ENCODE peak calls at places on chromosomes 7 and 10, in five cellular contexts. I is HepG2, J is GM12878, N is K562, Q is SK-N-SH. Y is an unnamed sample.
A peak's percentile ranks its signal among the peaks of the same experiment; 100 is the strongest.

GRCh38 chr10:88874271-88874670 is 5.8 kb upstream of the STAMBPL1 start:
- DNase-seq in N (no peak), J (no peak), I (no peak), Q (no peak), Y (peak; percentile 55)

GRCh38 chr7:46738713-46739220 is 817.7 kb upstream of the IGFBP3 start:
- DNase-seq in Q (no peak), I (no peak), N (no peak), J (no peak), Y (peak; percentile 46)

GRCh38 chr10:21330628-21331020 is 194.9 kb downstream of the SKIDA1 start:
- DNase-seq in J (no peak), Q (no peak), I (no peak), N (no peak), Y (no peak)

GRCh38 chr10:11506247-11506789 is 105.1 kb downstream of the USP6NL start:
- DNase-seq in J (no peak), I (no peak), N (no peak), Q (no peak), Y (no peak)

GRCh38 chr10:31584098-31584631 is 265.1 kb downstream of the ZEB1 start:
- DNase-seq in J (no peak), I (no peak), Q (peak; percentile 61), N (no peak), Y (no peak)

GRCh38 chr7:139033346-139034114 is 2.3 kb downstream of the ZC3HAV1L start:
- DNase-seq in I (no peak), N (no peak), Q (no peak), J (no peak), Y (no peak)

GRCh38 chr7:131105294-131105802 is 222.3 kb upstream of the MKLN1 start:
- DNase-seq in Q (no peak), J (no peak), N (no peak), I (no peak), Y (peak; percentile 11)

GRCh38 chr10:108574233-108574632 is 1349.1 kb downstream of the XPNPEP1 start:
- DNase-seq in J (no peak), N (no peak), I (no peak), Q (no peak), Y (no peak)

GRCh38 chr7:108517951-108518350 is 8.0 kb downstream of the PNPLA8 start:
- DNase-seq in N (no peak), J (no peak), Q (no peak), I (no peak), Y (no peak)

GRCh38 chr10:113736576-113736975 is 14.9 kb upstream of the PLEKHS1 start:
- DNase-seq in N (no peak), J (no peak), Q (no peak), I (no peak), Y (no peak)

GRCh38 chr7:113000316-113001020 is 86.2 kb downstream of the GPR85 start:
- DNase-seq in N (no peak), Q (no peak), J (no peak), I (no peak), Y (no peak)

GRCh38 chr10:13347235-13348156 is 597 bp downstream of the SEPHS1 start:
- DNase-seq in Q (peak; percentile 92), J (no peak), N (peak; percentile 86), I (peak; percentile 46), Y (peak; percentile 70)

GRCh38 chr7:159147246-159147645 is 2.6 kb upstream of the VIPR2 start:
- DNase-seq in N (no peak), Q (no peak), I (no peak), J (no peak), Y (no peak)

GRCh38 chr10:8305871-8306652 is 251.6 kb downstream of the GATA3 start:
- DNase-seq in J (no peak), I (no peak), Q (no peak), N (no peak), Y (no peak)

GRCh38 chr7:8751557-8752231 is 318.3 kb downstream of the NXPH1 start:
- DNase-seq in J (no peak), N (peak; percentile 22), Q (no peak), I (no peak), Y (no peak)

GRCh38 chr7:149824301-149824741 is 13.9 kb upstream of the ZNF862 start:
- DNase-seq in J (no peak), I (no peak), Q (no peak), N (no peak), Y (no peak)

GRCh38 chr10:115948415-115948814 is 324.6 kb downstream of the GFRA1 start:
- DNase-seq in I (no peak), Q (no peak), J (no peak), N (no peak), Y (peak; percentile 33)
- TF ChIP-seq CTCF in I (no peak), Q (peak; percentile 50), J (no peak), N (no peak), Y (peak; percentile 42)

DNA sequence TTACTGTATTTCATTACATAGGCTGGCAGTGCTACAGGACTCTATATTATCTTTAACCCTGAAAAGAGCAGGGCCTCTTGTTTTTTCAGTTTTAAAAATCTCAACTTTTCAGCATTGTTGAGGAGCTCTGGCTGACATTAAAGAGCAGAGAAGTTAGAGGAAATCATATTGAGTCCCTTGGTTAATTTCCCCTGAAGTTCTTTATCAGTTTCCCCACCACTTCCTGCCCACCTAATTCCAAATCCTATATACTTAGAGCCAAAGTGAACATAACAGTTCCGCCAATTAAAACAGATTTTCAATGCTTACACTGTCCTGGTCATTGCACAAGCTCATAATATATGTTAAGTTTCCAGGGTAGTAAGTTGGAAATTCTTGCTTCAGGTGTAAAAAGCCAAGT is 66.0 kb upstream of the MRLN start:
- DNase-seq in I (no peak), Q (no peak), J (no peak), N (no peak), Y (no peak)
- TF ChIP-seq MXI1 in I (no peak), Q (no peak), J (no peak), N (no peak), Y (no peak)

GRCh38 chr7:88095-88926 is 104.1 kb upstream of the FAM20C start:
- DNase-seq in N (peak; percentile 38), J (no peak), Q (no peak), I (no peak), Y (no peak)
- TF ChIP-seq CTCF in N (peak; percentile 28), J (no peak), Q (peak; percentile 33), I (peak; percentile 25), Y (no peak)

GRCh38 chr10:44809652-44810051 is 101.5 kb upstream of the TMEM72 start:
- DNase-seq in N (no peak), J (no peak), Q (no peak), I (no peak), Y (no peak)
- TF ChIP-seq MXI1 in N (no peak), J (no peak), Q (no peak), I (no peak), Y (no peak)

DNA sequence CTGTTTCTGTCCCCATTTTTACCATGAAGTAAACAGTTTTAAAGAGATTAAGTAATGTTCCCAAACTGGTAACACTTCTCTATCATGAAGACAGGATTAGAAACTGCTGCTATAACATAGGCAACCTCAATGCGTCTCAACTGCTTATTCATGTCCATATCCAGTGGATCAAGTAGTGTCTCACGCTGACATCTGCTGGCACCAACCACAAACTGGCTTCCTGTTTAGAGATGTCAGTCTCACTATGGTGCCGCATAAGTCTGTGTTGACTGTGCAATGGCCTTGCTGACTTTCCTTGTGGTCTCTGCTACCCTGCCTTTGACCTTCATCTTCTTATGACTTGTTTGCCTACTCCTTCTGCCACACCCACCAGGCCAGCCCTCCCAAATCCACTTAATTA is 369.6 kb upstream of the DPP6 start:
- DNase-seq in J (no peak), I (no peak), N (no peak), Q (no peak), Y (no peak)
- TF ChIP-seq CTCF in J (no peak), I (no peak), N (peak; percentile 31), Q (no peak), Y (no peak)

GRCh38 chr10:100508691-100509150 is 10.9 kb downstream of the SEC31B start:
- DNase-seq in J (no peak), Q (peak; percentile 70), I (peak; percentile 56), N (peak; percentile 60), Y (peak; percentile 66)
- TF ChIP-seq MXI1 in J (no peak), Q (no peak), I (no peak), N (no peak), Y (no peak)

GRCh38 chr7:50632561-50633413 is 67.6 kb upstream of the DDC start:
- DNase-seq in I (peak; percentile 70), J (no peak), Q (peak; percentile 74), N (peak; percentile 68), Y (peak; percentile 50)
- TF ChIP-seq CTCF in I (peak; percentile 90), J (peak; percentile 95), Q (peak; percentile 98), N (peak; percentile 73), Y (peak; percentile 82)

GRCh38 chr7:7421850-7422249 is 113.8 kb downstream of the COL28A1 start:
- DNase-seq in I (no peak), Q (no peak), J (no peak), N (no peak), Y (no peak)

GRCh38 chr7:7416031-7416968 is 119.4 kb downstream of the COL28A1 start:
- DNase-seq in I (no peak), J (no peak), Q (no peak), N (no peak), Y (peak; percentile 45)

GRCh38 chr7:7414776-7415603 is 120.7 kb downstream of the COL28A1 start:
- DNase-seq in I (no peak), N (no peak), J (no peak), Q (no peak), Y (no peak)

GRCh38 chr7:7418997-7419396 is 116.7 kb downstream of the COL28A1 start:
- DNase-seq in I (no peak), J (no peak), Q (no peak), N (no peak), Y (no peak)

GRCh38 chr7:7417414-7417813 is 118.3 kb downstream of the COL28A1 start:
- DNase-seq in Q (no peak), N (no peak), J (no peak), I (no peak), Y (no peak)
- TF ChIP-seq MXI1 in Q (no peak), N (no peak), J (no peak), I (no peak), Y (no peak)

GRCh38 chr7:116162992-116163391 is 47.3 kb upstream of the TES start:
- DNase-seq in N (no peak), J (no peak), Q (no peak), I (peak; percentile 12), Y (no peak)
- TF ChIP-seq CTCF in N (no peak), J (peak; percentile 27), Q (peak; percentile 25), I (peak; percentile 54), Y (no peak)

Y was measured in IMR-90.